ENCODE peak calls at places on chromosomes 1 and 21, in four cellular contexts. O is right atrium auricular region, I is NCI-H1436, R is glutamatergic neuron. N is an unnamed sample.

GRCh38 chr1:46285730-46286477 is 17.5 kb downstream of the LRRC41 start:
- DNase-seq in O (no peak), I (no peak), R (peak; percentile 66), N (peak; percentile 15)

GRCh38 chr1:33378976-33379375 is 51.9 kb downstream of the PHC2 start:
- DNase-seq in O (no peak), R (no peak), I (no peak), N (no peak)

GRCh38 chr1:97599447-97599846 is 321.4 kb downstream of the DPYD start:
- DNase-seq in R (no peak), I (no peak), O (no peak), N (no peak)

GRCh38 chr1:227225715-227226346 is 92.5 kb downstream of the CDC42BPA start:
- DNase-seq in I (no peak), O (no peak), R (no peak), N (no peak)

GRCh38 chr1:234597894-234598293 is 12.1 kb downstream of the IRF2BP2 start:
- DNase-seq in R (peak; percentile 47), I (peak; percentile 61), O (peak; percentile 74), N (no peak)

GRCh38 chr1:221440658-221441057 is 301.2 kb downstream of the DUSP10 start:
- DNase-seq in O (no peak), R (no peak), I (no peak), N (no peak)

GRCh38 chr21:44664691-44665090 is 2.0 kb downstream of the KRTAP12-2 start:
- DNase-seq in O (no peak), I (no peak), R (no peak), N (no peak)

GRCh38 chr1:2594001-2594640 is 7.5 kb downstream of the PRXL2B start:
- DNase-seq in R (no peak), I (no peak), O (no peak), N (no peak)

GRCh38 chr1:184370850-184371249 is 16.0 kb upstream of the C1orf21 start:
- DNase-seq in O (no peak), I (no peak), R (no peak), N (no peak)

GRCh38 chr21:16713331-16714114 is 799.3 kb upstream of the CXADR start:
- DNase-seq in I (no peak), O (no peak), R (no peak), N (no peak)

N was measured in NCI-H1417 treated with DMSO at 0.1 percent for 48 hours.